ENCODE peak calls at places on chromosomes 5 and 9, in seven cellular contexts. V, E, A, M, I, X and W are unnamed samples.
A peak's percentile ranks its signal among the peaks of the same experiment; 100 is the strongest.

GRCh38 chr5:72814104-72814503 is 2.4 kb upstream of the TNPO1 start:
- DNase-seq in E (no peak), I (no peak), M (no peak), X (peak; percentile 25), A (no peak), V (no peak), W (no peak)

GRCh38 chr9:75188756-75189155 is 100.4 kb downstream of the OSTF1 start:
- DNase-seq in X (no peak), E (no peak), V (no peak), I (no peak), M (no peak), A (no peak), W (no peak)

GRCh38 chr9:88990721-88991065 is 575 bp upstream of the S1PR3 start:
- DNase-seq in A (no peak), E (no peak), I (no peak), V (no peak), X (no peak), M (no peak), W (no peak)

GRCh38 chr5:11164456-11165286 is 403.6 kb upstream of the DAP start:
- DNase-seq in V (no peak), A (no peak), E (no peak), M (no peak), X (no peak), I (no peak), W (no peak)

GRCh38 chr5:168695436-168695835 is 116.3 kb upstream of the PANK3 start:
- DNase-seq in A (no peak), M (no peak), E (no peak), V (no peak), I (no peak), X (no peak), W (no peak)

GRCh38 chr5:72244862-72245371 is 75.1 kb downstream of the MRPS27 start:
- DNase-seq in I (peak; percentile 31), X (peak; percentile 43), E (no peak), V (no peak), A (peak; percentile 54), M (no peak), W (no peak)

GRCh38 chr5:133336121-133336968 is 276.0 kb downstream of the FSTL4 start:
- DNase-seq in X (no peak), V (no peak), A (no peak), E (no peak), I (no peak), M (no peak), W (no peak)

GRCh38 chr5:155631116-155631515 is 617.6 kb downstream of the KIF4B start:
- DNase-seq in I (no peak), V (no peak), X (no peak), E (no peak), A (no peak), M (no peak), W (no peak)

GRCh38 chr5:158658439-158659230 is 441.1 kb downstream of the EBF1 start:
- DNase-seq in I (no peak), V (no peak), E (peak; percentile 13), A (no peak), M (no peak), X (no peak), W (no peak)

GRCh38 chr9:37187269-37187668 is 66.9 kb downstream of the ZCCHC7 start:
- DNase-seq in I (no peak), V (no peak), E (no peak), M (no peak), A (no peak), X (no peak), W (no peak)

GRCh38 chr9:129437626-129438323 is 183.1 kb downstream of the C9orf50 start:
- DNase-seq in A (no peak), X (peak; percentile 63), M (no peak), I (no peak), V (no peak), E (no peak), W (no peak)

GRCh38 chr5:151555760-151556576 is 35.2 kb downstream of the FAT2 start:
- DNase-seq in E (no peak), I (peak; percentile 22), V (no peak), A (no peak), M (no peak), X (no peak), W (no peak)

GRCh38 chr9:32782476-32783167 is 718 bp upstream of the TMEM215 start:
- DNase-seq in E (no peak), A (no peak), M (no peak), I (no peak), X (no peak), V (no peak), W (no peak)

GRCh38 chr9:120867676-120868338 is 9.2 kb downstream of the PHF19 start:
- DNase-seq in A (no peak), E (no peak), I (no peak), M (no peak), V (no peak), X (no peak), W (no peak)

GRCh38 chr5:76790632-76791290 is 28.1 kb upstream of the F2RL1 start:
- DNase-seq in M (no peak), V (no peak), I (no peak), A (peak; percentile 76), E (no peak), X (peak; percentile 52), W (no peak)

GRCh38 chr9:27847818-27848217 is 274.5 kb upstream of the C9orf72 start:
- DNase-seq in A (no peak), M (no peak), E (no peak), V (no peak), I (no peak), X (no peak), W (no peak)

GRCh38 chr9:136839229-136840139 is 2.8 kb upstream of the AJM1 start:
- DNase-seq in E (no peak), V (no peak), X (no peak), I (peak; percentile 33), M (no peak), A (no peak), W (no peak)

GRCh38 chr5:96699186-96699820 is 37.1 kb downstream of the CAST start:
- DNase-seq in E (no peak), M (no peak), I (peak; percentile 56), A (no peak), X (peak; percentile 20), V (no peak), W (no peak)

DNA sequence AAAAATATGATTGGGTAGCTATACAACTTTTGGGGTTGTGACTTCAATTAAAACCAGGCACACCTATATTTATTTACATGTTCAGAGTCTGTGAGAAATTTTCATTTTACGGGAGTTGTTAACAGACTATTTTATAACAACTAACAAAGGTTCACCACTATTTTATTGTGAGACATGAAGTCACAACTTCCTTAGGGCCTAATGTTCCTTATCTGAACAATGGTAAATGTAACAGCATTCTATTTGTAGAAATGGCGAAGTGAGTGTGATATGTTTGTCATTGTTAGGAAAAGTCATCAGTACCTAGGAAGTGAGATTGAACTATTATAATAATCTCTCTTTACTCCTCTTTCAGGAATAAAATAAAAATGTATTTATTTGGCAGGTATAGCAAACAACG is 67.4 kb downstream of the CSNK1G3 start:
- DNase-seq in I (no peak), M (no peak), E (no peak), X (no peak), V (no peak), A (no peak), W (no peak)
- TF ChIP-seq TAF1 in I (no peak), M (no peak), E (no peak), X (no peak), V (no peak), A (no peak), W (no peak)

GRCh38 chr9:26264709-26265601 is 586.7 kb upstream of the TUSC1 start:
- DNase-seq in I (no peak), V (no peak), M (no peak), A (no peak), X (no peak), E (no peak), W (no peak)
- TF ChIP-seq TAF1 in I (no peak), V (no peak), M (no peak), A (no peak), X (peak; percentile 11), E (no peak), W (no peak)

GRCh38 chr9:134436926-134437325 is 110.7 kb downstream of the RXRA start:
- DNase-seq in I (no peak), A (no peak), M (no peak), X (no peak), E (no peak), V (no peak), W (no peak)
- TF ChIP-seq TAF1 in I (no peak), A (no peak), M (no peak), X (no peak), E (no peak), V (no peak), W (no peak)

DNA sequence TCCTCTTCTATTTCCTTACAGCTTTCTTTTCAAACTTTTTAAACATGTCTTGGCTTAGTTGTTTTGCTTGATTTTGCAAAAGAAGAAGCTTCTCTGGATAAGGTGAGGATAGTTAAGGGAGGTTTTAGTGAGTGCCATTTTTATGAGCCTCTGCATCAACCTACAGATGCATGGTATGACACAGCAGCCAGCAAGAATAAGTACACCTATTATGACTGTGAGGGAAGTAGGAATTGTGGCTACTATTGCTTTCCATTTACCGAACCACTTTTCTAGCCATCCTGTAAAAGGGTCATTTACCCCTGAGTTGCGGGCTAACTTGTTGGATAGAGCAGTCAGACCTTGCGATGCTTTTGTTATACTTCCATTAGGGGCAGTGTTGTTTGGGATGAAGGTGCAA is 7.0 kb upstream of the TUT7 start:
- DNase-seq in V (no peak), A (no peak), E (no peak), X (no peak), M (no peak), I (no peak), W (no peak)
- TF ChIP-seq TAF1 in V (no peak), A (no peak), E (no peak), X (no peak), M (no peak), I (no peak), W (no peak)

DNA sequence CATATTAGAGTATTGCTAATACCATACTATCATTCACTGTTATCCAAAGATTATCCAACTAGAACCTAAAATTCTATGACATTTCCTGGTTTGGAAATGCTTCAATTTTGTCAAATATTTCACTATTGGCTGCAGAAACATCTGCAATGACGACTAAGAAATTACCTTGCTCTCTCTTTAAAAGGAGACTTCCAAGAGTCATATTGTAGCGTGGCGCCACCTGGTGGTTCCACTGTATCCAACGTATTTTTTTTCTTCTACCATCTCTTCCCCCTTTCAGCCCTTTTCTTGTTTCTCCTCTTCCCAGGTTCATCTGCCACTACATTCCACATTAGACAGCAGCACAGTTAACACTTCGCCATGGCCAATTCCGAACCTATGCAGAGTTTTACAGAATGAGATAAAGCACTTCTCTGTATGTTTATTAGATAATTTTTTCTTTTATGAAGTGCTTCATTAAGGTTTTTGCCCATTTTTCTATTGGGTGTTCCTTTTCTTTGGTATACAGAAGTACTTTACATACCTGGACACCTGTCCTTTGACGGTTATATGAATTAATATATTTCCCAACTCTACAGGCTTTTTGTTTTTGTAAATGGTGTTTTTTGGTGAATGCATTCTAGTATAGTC is 153.5 kb downstream of the CDC42SE2 start:
- DNase-seq in E (peak; percentile 17), M (peak; percentile 34), V (no peak), A (peak; percentile 56), X (peak; percentile 59), I (peak; percentile 60), W (peak; percentile 40)
- TF ChIP-seq TAF1 in E (no peak), M (no peak), V (no peak), A (no peak), X (no peak), I (no peak), W (no peak)